ENCODE peak calls at places on chromosomes 1 and 21, in five cellular contexts. U is A549, W is IMR-90, Z is GM12878, S is K562. Q is an unnamed sample.
A peak's percentile ranks its signal among the peaks of the same experiment; 100 is the strongest.

GRCh38 chr1:28110555-28110954 is 22.1 kb upstream of the EYA3 start:
- DNase-seq in U (no peak), W (peak; percentile 58), Z (no peak), S (no peak), Q (no peak)

GRCh38 chr1:94688646-94689045 is 131.5 kb upstream of the SLC44A3 start:
- DNase-seq in U (no peak), W (no peak), Z (no peak), S (no peak), Q (no peak)

GRCh38 chr1:209569445-209570207 is 13.9 kb upstream of the CAMK1G start:
- DNase-seq in U (peak; percentile 80), W (peak; percentile 77), Z (peak; percentile 12), S (peak; percentile 72), Q (peak; percentile 61)

GRCh38 chr1:150106331-150106730 is 38.8 kb downstream of the VPS45 start:
- DNase-seq in U (no peak), W (peak; percentile 29), Z (no peak), S (no peak), Q (no peak)

GRCh38 chr1:195328681-195329080 is 1279.6 kb downstream of the KCNT2 start:
- DNase-seq in U (no peak), W (no peak), Z (no peak), S (no peak), Q (no peak)

GRCh38 chr1:198545156-198545555 is 4.7 kb upstream of the ATP6V1G3 start:
- DNase-seq in U (no peak), W (no peak), Z (no peak), S (no peak), Q (no peak)

GRCh38 chr1:19921310-19921709 is 2.1 kb downstream of the PLA2G2E start:
- DNase-seq in U (no peak), W (no peak), Z (no peak), S (no peak), Q (no peak)

GRCh38 chr1:228487336-228488106 is at the start of gene RNF187:
- DNase-seq in U (peak; percentile 86), W (peak; percentile 18), Z (no peak), S (peak; percentile 95), Q (peak; percentile 97)

GRCh38 chr21:42653492-42654061 is at the start of gene PDE9A:
- DNase-seq in U (peak; percentile 21), W (no peak), Z (no peak), S (peak; percentile 54), Q (peak; percentile 90)

GRCh38 chr1:34825455-34826081 is 32.8 kb downstream of the GJA4 start:
- DNase-seq in U (no peak), W (no peak), Z (no peak), S (no peak), Q (peak; percentile 86)

GRCh38 chr1:83545450-83545849 is 453.5 kb downstream of the TTLL7 start:
- DNase-seq in U (no peak), W (no peak), Z (no peak), S (no peak), Q (no peak)

GRCh38 chr1:2636733-2637132 is 3.9 kb upstream of the MMEL1 start:
- DNase-seq in U (no peak), W (no peak), Z (no peak), S (no peak), Q (no peak)

GRCh38 chr1:75711846-75712245 is 12.7 kb upstream of the ACADM start:
- DNase-seq in U (no peak), W (no peak), Z (no peak), S (no peak), Q (no peak)

GRCh38 chr1:75712306-75712705 is 12.2 kb upstream of the ACADM start:
- DNase-seq in U (no peak), W (no peak), Z (no peak), S (no peak), Q (no peak)

GRCh38 chr1:75708910-75709309 is 15.6 kb upstream of the ACADM start:
- DNase-seq in U (no peak), W (no peak), Z (no peak), S (no peak), Q (no peak)

DNA sequence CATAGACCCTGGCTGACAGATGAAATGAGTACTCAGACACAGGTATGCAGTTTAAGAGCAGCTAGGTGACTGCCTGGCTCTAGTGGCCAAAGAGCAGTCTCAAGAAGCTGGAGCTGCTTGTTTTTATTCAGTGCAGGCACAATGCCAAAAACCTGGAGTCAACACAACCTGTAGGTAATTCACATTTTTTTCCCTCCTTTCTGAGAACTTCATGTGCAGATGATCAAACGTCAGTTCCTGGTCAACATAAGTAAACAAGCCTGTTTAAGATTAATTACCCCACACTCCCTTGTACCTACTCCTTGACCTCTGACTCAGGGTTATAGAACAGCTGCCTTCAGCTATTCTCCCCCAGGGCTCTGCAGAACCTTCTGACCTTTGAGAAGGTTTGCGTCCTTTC is 17.3 kb upstream of the ACADM start:
- DNase-seq in U (no peak), W (no peak), Z (no peak), S (peak; percentile 55), Q (no peak)
- TF ChIP-seq RCOR1 in U (no peak), W (no peak), Z (no peak), S (peak; percentile 58), Q (no peak)

DNA sequence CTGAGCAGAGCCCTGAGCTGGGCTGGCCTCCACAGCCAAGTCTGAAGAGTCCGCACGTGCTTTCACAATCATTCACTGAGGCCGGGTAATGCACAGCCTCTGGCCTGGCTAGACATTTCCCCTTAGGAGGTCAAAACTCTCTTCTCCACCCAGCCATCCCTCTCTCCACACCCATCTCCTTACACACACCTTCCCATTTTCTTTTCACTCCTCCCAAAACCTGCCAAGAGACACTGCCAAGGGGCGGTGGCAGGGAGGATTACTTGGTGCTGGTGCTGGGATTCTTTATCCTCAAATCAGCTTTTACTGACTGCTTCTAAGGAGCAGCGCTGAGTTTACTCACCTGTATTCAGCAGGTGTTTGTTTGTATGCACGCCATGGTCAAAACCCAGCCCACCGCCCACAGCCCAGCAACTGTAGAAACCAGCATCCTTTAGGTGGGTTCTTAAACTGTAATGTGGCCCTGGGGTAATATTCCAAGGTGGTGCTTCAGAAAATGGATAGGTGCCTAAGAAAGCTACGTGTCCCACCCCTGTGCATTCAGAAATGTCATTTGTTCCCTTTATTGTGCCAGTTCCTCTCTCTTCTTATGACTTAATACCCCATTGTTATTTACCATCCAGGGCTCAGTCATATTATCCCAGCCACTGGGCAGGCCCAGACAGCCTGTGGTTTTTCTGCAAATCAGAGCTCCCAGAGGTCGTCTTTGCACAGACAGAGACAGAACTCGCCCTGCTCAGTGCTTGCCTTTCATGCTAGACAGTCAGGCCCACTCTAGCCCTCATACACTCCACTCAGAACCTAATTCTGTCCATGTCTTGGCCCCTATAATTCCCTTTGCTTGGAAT is 80.2 kb downstream of the ADSS2 start:
- DNase-seq in U (no peak), W (no peak), Z (no peak), S (no peak), Q (no peak)
- TF ChIP-seq RCOR1 in U (no peak), W (no peak), Z (no peak), S (no peak), Q (no peak)

GRCh38 chr1:98698625-98699024 is 37.1 kb downstream of the SNX7 start:
- DNase-seq in U (no peak), W (no peak), Z (no peak), S (no peak), Q (no peak)
- TF ChIP-seq RCOR1 in U (no peak), W (no peak), Z (no peak), S (no peak), Q (no peak)

GRCh38 chr1:189658381-189658780 is 819.3 kb downstream of the BRINP3 start:
- DNase-seq in U (no peak), W (no peak), Z (no peak), S (no peak), Q (no peak)

GRCh38 chr1:189656628-189657027 is 821.0 kb downstream of the BRINP3 start:
- DNase-seq in U (no peak), W (no peak), Z (no peak), S (no peak), Q (no peak)

GRCh38 chr1:189657131-189657530 is 820.5 kb downstream of the BRINP3 start:
- DNase-seq in U (no peak), W (no peak), Z (no peak), S (no peak), Q (no peak)

GRCh38 chr1:189659731-189660130 is 817.9 kb downstream of the BRINP3 start:
- DNase-seq in U (no peak), W (no peak), Z (no peak), S (no peak), Q (no peak)

DNA sequence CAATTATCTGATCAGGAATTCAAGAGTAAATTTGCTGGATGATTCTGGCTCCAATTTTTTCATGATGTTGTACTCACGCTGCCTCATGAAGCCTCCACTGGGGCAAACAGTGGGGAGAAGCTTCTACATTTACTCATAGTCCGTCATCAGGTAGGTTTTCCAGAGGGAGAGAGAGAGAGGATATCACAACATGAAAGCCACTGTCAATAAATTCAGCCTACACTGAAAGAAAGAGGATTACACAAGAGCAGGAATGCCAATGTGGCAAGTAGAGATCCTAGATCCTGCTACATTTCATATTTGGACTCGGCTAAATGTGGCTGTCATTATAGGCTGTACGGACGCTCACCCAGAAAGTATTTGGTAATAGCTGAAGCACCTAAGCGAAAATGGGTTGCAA is 819.9 kb downstream of the BRINP3 start:
- DNase-seq in U (peak; percentile 2), W (no peak), Z (no peak), S (no peak), Q (no peak)
- TF ChIP-seq RCOR1 in U (no peak), W (no peak), Z (no peak), S (no peak), Q (no peak)

DNA sequence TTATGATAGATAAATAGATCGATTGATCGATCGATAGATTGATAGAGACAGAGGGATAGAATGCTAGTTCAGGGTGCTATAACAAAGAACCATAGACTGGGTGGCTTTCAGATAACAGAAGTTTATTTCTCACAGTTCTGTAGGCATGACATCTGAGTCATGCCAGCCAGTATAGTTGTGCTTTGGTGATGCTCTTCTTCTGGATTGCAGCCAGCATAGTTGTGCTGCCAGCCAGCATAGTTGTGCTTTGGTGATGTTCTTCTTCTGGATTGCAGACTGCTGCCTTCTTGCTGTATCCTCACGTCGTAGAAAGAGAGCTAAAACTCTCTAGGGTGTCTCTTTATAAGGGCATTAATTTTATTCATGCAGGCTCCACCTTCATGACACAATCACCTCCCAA is 860.8 kb downstream of the BRINP3 start:
- DNase-seq in U (peak; percentile 30), W (peak; percentile 37), Z (no peak), S (no peak), Q (no peak)
- TF ChIP-seq RCOR1 in U (no peak), W (no peak), Z (no peak), S (no peak), Q (no peak)

GRCh38 chr1:46718727-46719622 is at the start of gene EFCAB14:
- DNase-seq in U (peak; percentile 76), W (peak; percentile 85), Z (peak; percentile 91), S (peak; percentile 100), Q (peak; percentile 98)

GRCh38 chr1:46721204-46721603 is 2.3 kb upstream of the EFCAB14 start:
- DNase-seq in U (no peak), W (no peak), Z (no peak), S (no peak), Q (no peak)

GRCh38 chr1:46719689-46720088 is 775 bp upstream of the EFCAB14 start:
- DNase-seq in U (no peak), W (no peak), Z (no peak), S (peak; percentile 24), Q (no peak)

GRCh38 chr1:46723901-46724300 is 5.0 kb upstream of the EFCAB14 start:
- DNase-seq in U (no peak), W (no peak), Z (no peak), S (no peak), Q (no peak)

GRCh38 chr1:46721806-46722205 is 2.9 kb upstream of the EFCAB14 start:
- DNase-seq in U (no peak), W (no peak), Z (no peak), S (peak; percentile 27), Q (no peak)
- TF ChIP-seq RCOR1 in U (no peak), W (no peak), Z (no peak), S (peak; percentile 66), Q (no peak)

GRCh38 chr1:230160957-230161771 is 94.1 kb downstream of the GALNT2 start:
- DNase-seq in U (no peak), W (peak; percentile 46), Z (no peak), S (peak; percentile 81), Q (no peak)
- TF ChIP-seq RCOR1 in U (no peak), W (no peak), Z (no peak), S (peak; percentile 68), Q (no peak)

Q was measured in SK-N-SH.